ENCODE peak calls at places on chromosome 9, in eight cellular contexts. One of them, this sample, is unnamed.

GRCh38 chr9:109439378-109440116 is 58.6 kb downstream of the PTPN3 start:
- DNase-seq in astrocyte of the spinal cord: no peak
- DNase-seq in HFF-Myc: no peak
- DNase-seq in foreskin fibroblast: no peak
- DNase-seq in heart right ventricle: no peak
- DNase-seq in skeletal muscle cell: no peak
- DNase-seq in AG10803: no peak
- DNase-seq in endothelial cell of umbilical vein: no peak
- DNase-seq in this sample: no peak

GRCh38 chr9:86713970-86714369 is 233.3 kb downstream of the GAS1 start:
- DNase-seq in foreskin fibroblast: peak
- DNase-seq in endothelial cell of umbilical vein: no peak
- DNase-seq in skeletal muscle cell: no peak
- DNase-seq in AG10803: peak
- DNase-seq in heart right ventricle: no peak
- DNase-seq in HFF-Myc: no peak
- DNase-seq in astrocyte of the spinal cord: peak
- DNase-seq in this sample: no peak

GRCh38 chr9:80707120-80707519 is 982.2 kb downstream of the TLE1 start:
- DNase-seq in skeletal muscle cell: peak
- DNase-seq in astrocyte of the spinal cord: peak
- DNase-seq in endothelial cell of umbilical vein: no peak
- DNase-seq in heart right ventricle: no peak
- DNase-seq in AG10803: no peak
- DNase-seq in HFF-Myc: no peak
- DNase-seq in foreskin fibroblast: peak
- DNase-seq in this sample: no peak

GRCh38 chr9:4939118-4939561 is 45.9 kb upstream of the JAK2 start:
- DNase-seq in foreskin fibroblast: no peak
- DNase-seq in HFF-Myc: no peak
- DNase-seq in skeletal muscle cell: no peak
- DNase-seq in endothelial cell of umbilical vein: peak
- DNase-seq in heart right ventricle: no peak
- DNase-seq in AG10803: no peak
- DNase-seq in astrocyte of the spinal cord: no peak
- DNase-seq in this sample: peak

GRCh38 chr9:99104459-99105151 is at the start of gene TGFBR1:
- DNase-seq in skeletal muscle cell: peak
- DNase-seq in HFF-Myc: peak
- DNase-seq in AG10803: peak
- DNase-seq in astrocyte of the spinal cord: peak
- DNase-seq in foreskin fibroblast: peak
- DNase-seq in endothelial cell of umbilical vein: peak
- DNase-seq in heart right ventricle: peak
- DNase-seq in this sample: peak

GRCh38 chr9:130994546-130995398 is 14.2 kb upstream of the LAMC3 start:
- DNase-seq in HFF-Myc: no peak
- DNase-seq in foreskin fibroblast: no peak
- DNase-seq in heart right ventricle: no peak
- DNase-seq in AG10803: no peak
- DNase-seq in endothelial cell of umbilical vein: no peak
- DNase-seq in skeletal muscle cell: no peak
- DNase-seq in astrocyte of the spinal cord: no peak
- DNase-seq in this sample: no peak

GRCh38 chr9:36902861-36903524 is 131.1 kb downstream of the PAX5 start:
- DNase-seq in HFF-Myc: no peak
- DNase-seq in astrocyte of the spinal cord: no peak
- DNase-seq in skeletal muscle cell: no peak
- DNase-seq in endothelial cell of umbilical vein: no peak
- DNase-seq in AG10803: no peak
- DNase-seq in foreskin fibroblast: no peak
- DNase-seq in heart right ventricle: no peak
- DNase-seq in this sample: no peak

GRCh38 chr9:71669265-71669975 is 98.9 kb downstream of the CEMIP2 start:
- DNase-seq in endothelial cell of umbilical vein: no peak
- DNase-seq in skeletal muscle cell: no peak
- DNase-seq in AG10803: no peak
- DNase-seq in astrocyte of the spinal cord: no peak
- DNase-seq in HFF-Myc: no peak
- DNase-seq in heart right ventricle: no peak
- DNase-seq in foreskin fibroblast: no peak
- DNase-seq in this sample: no peak

GRCh38 chr9:13688223-13688989 is 408.9 kb upstream of the MPDZ start:
- DNase-seq in skeletal muscle cell: no peak
- DNase-seq in AG10803: no peak
- DNase-seq in HFF-Myc: no peak
- DNase-seq in endothelial cell of umbilical vein: no peak
- DNase-seq in foreskin fibroblast: no peak
- DNase-seq in heart right ventricle: no peak
- DNase-seq in astrocyte of the spinal cord: peak
- DNase-seq in this sample: no peak

GRCh38 chr9:35689601-35690446 is at the start of gene TPM2:
- DNase-seq in heart right ventricle: peak
- DNase-seq in skeletal muscle cell: peak
- DNase-seq in astrocyte of the spinal cord: peak
- DNase-seq in endothelial cell of umbilical vein: peak
- DNase-seq in AG10803: peak
- DNase-seq in foreskin fibroblast: peak
- DNase-seq in HFF-Myc: no peak
- DNase-seq in this sample: no peak

GRCh38 chr9:99031319-99031718 is 73.6 kb upstream of the TGFBR1 start:
- DNase-seq in heart right ventricle: no peak
- DNase-seq in AG10803: no peak
- DNase-seq in astrocyte of the spinal cord: no peak
- DNase-seq in endothelial cell of umbilical vein: no peak
- DNase-seq in skeletal muscle cell: no peak
- DNase-seq in foreskin fibroblast: no peak
- DNase-seq in HFF-Myc: no peak
- DNase-seq in this sample: no peak

GRCh38 chr9:37903581-37903830 is 421 bp downstream of the SLC25A51 start:
- DNase-seq in foreskin fibroblast: peak
- DNase-seq in AG10803: no peak
- DNase-seq in skeletal muscle cell: no peak
- DNase-seq in HFF-Myc: no peak
- DNase-seq in astrocyte of the spinal cord: peak
- DNase-seq in heart right ventricle: no peak
- DNase-seq in endothelial cell of umbilical vein: no peak
- DNase-seq in this sample: no peak

GRCh38 chr9:135992486-135993408 is 31.6 kb upstream of the UBAC1 start:
- DNase-seq in HFF-Myc: no peak
- DNase-seq in AG10803: peak
- DNase-seq in foreskin fibroblast: peak
- DNase-seq in astrocyte of the spinal cord: peak
- DNase-seq in endothelial cell of umbilical vein: peak
- DNase-seq in heart right ventricle: peak
- DNase-seq in skeletal muscle cell: peak
- DNase-seq in this sample: no peak

GRCh38 chr9:12694013-12694412 is 828 bp downstream of the TYRP1 start:
- DNase-seq in foreskin fibroblast: no peak
- DNase-seq in heart right ventricle: no peak
- DNase-seq in endothelial cell of umbilical vein: no peak
- DNase-seq in HFF-Myc: no peak
- DNase-seq in AG10803: no peak
- DNase-seq in astrocyte of the spinal cord: no peak
- DNase-seq in skeletal muscle cell: no peak
- DNase-seq in this sample: no peak

GRCh38 chr9:101601904-101602765 is 7.4 kb upstream of the PPP3R2 start:
- DNase-seq in HFF-Myc: no peak
- DNase-seq in astrocyte of the spinal cord: peak
- DNase-seq in skeletal muscle cell: no peak
- DNase-seq in heart right ventricle: peak
- DNase-seq in endothelial cell of umbilical vein: peak
- DNase-seq in AG10803: peak
- DNase-seq in foreskin fibroblast: peak
- DNase-seq in this sample: peak

DNA sequence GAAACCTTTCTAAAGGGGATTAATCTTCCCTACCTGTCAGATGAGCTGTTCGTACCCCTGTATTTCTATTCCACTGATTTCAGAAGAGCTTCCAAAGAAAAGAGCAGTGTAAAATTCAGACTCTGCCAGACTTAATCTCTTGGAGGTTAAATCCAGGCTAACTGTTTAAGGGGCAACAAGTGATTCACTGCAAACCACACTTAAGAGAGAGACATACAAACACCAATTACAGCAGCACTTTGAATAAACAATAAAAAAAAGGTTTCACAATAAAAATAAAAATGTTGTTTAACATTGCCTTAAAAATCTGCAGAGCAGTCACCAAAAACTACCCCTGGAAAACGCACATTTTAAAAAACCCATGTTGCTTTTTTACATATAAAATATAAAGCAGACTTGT is 3.2 kb downstream of the ROR2 start:
- DNase-seq in heart right ventricle: no peak
- DNase-seq in skeletal muscle cell: no peak
- DNase-seq in AG10803: no peak
- DNase-seq in endothelial cell of umbilical vein: no peak
- DNase-seq in astrocyte of the spinal cord: no peak
- DNase-seq in foreskin fibroblast: no peak
- DNase-seq in HFF-Myc: no peak
- DNase-seq in this sample: no peak
- H3K4me3 ChIP-seq in heart right ventricle: no peak
- H3K4me3 ChIP-seq in skeletal muscle cell: no peak
- H3K4me3 ChIP-seq in AG10803: no peak
- H3K4me3 ChIP-seq in endothelial cell of umbilical vein: no peak
- H3K4me3 ChIP-seq in astrocyte of the spinal cord: no peak
- H3K4me3 ChIP-seq in foreskin fibroblast: no peak
- H3K4me3 ChIP-seq in HFF-Myc: no peak
- H3K4me3 ChIP-seq in this sample: no peak

GRCh38 chr9:121300283-121301119 is 32.5 kb downstream of the GSN start:
- DNase-seq in skeletal muscle cell: no peak
- DNase-seq in astrocyte of the spinal cord: no peak
- DNase-seq in HFF-Myc: no peak
- DNase-seq in endothelial cell of umbilical vein: no peak
- DNase-seq in AG10803: no peak
- DNase-seq in heart right ventricle: no peak
- DNase-seq in foreskin fibroblast: no peak
- DNase-seq in this sample: no peak
- H3K4me3 ChIP-seq in skeletal muscle cell: peak
- H3K4me3 ChIP-seq in astrocyte of the spinal cord: peak
- H3K4me3 ChIP-seq in HFF-Myc: peak
- H3K4me3 ChIP-seq in endothelial cell of umbilical vein: peak
- H3K4me3 ChIP-seq in AG10803: peak
- H3K4me3 ChIP-seq in heart right ventricle: peak
- H3K4me3 ChIP-seq in foreskin fibroblast: peak
- H3K4me3 ChIP-seq in this sample: peak

GRCh38 chr9:124342402-124342945 is 72.8 kb downstream of the PSMB7 start:
- DNase-seq in heart right ventricle: no peak
- DNase-seq in HFF-Myc: peak
- DNase-seq in astrocyte of the spinal cord: no peak
- DNase-seq in endothelial cell of umbilical vein: peak
- DNase-seq in AG10803: no peak
- DNase-seq in skeletal muscle cell: no peak
- DNase-seq in foreskin fibroblast: no peak
- DNase-seq in this sample: no peak

GRCh38 chr9:124344291-124345050 is 70.8 kb downstream of the PSMB7 start:
- DNase-seq in foreskin fibroblast: no peak
- DNase-seq in endothelial cell of umbilical vein: no peak
- DNase-seq in astrocyte of the spinal cord: no peak
- DNase-seq in skeletal muscle cell: no peak
- DNase-seq in heart right ventricle: no peak
- DNase-seq in HFF-Myc: no peak
- DNase-seq in AG10803: no peak
- DNase-seq in this sample: no peak

GRCh38 chr9:124341455-124342170 is 73.6 kb downstream of the PSMB7 start:
- DNase-seq in endothelial cell of umbilical vein: no peak
- DNase-seq in skeletal muscle cell: no peak
- DNase-seq in AG10803: no peak
- DNase-seq in HFF-Myc: no peak
- DNase-seq in heart right ventricle: no peak
- DNase-seq in foreskin fibroblast: no peak
- DNase-seq in astrocyte of the spinal cord: no peak
- DNase-seq in this sample: no peak

GRCh38 chr9:124343533-124344290 is 71.5 kb downstream of the PSMB7 start:
- DNase-seq in foreskin fibroblast: no peak
- DNase-seq in AG10803: no peak
- DNase-seq in endothelial cell of umbilical vein: no peak
- DNase-seq in HFF-Myc: no peak
- DNase-seq in heart right ventricle: no peak
- DNase-seq in skeletal muscle cell: no peak
- DNase-seq in astrocyte of the spinal cord: no peak
- DNase-seq in this sample: no peak

DNA sequence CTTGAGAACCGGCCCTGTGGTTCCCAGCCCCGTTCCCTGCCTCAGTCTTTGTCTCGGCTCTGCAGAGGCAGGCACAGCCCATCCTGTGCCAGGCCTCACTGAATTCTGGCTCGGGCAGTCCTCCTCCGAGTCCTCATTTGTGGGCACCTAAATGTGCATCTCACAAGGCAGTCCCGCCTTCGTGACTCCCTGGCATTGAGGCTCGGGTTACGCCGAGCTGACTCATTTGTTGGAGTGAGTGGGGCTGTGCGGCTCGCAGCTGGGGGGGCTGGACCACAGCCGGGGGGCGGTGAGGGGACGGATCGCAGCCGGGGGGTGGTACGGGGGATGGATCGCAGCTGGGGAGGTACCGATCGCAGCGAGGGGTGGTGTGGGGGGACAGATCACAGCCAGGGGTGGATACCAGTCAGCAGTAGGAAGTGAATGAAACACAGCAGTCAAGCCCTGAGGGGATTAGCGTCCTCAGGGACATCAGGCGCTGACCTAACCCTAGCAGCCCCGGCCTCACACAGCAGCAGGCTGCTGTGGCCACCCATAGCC is 72.2 kb downstream of the PSMB7 start:
- DNase-seq in HFF-Myc: peak
- DNase-seq in heart right ventricle: peak
- DNase-seq in endothelial cell of umbilical vein: no peak
- DNase-seq in AG10803: peak
- DNase-seq in foreskin fibroblast: peak
- DNase-seq in astrocyte of the spinal cord: peak
- DNase-seq in skeletal muscle cell: peak
- DNase-seq in this sample: no peak
- H3K4me3 ChIP-seq in HFF-Myc: no peak
- H3K4me3 ChIP-seq in heart right ventricle: no peak
- H3K4me3 ChIP-seq in endothelial cell of umbilical vein: no peak
- H3K4me3 ChIP-seq in AG10803: no peak
- H3K4me3 ChIP-seq in foreskin fibroblast: peak
- H3K4me3 ChIP-seq in astrocyte of the spinal cord: no peak
- H3K4me3 ChIP-seq in skeletal muscle cell: no peak
- H3K4me3 ChIP-seq in this sample: no peak

DNA sequence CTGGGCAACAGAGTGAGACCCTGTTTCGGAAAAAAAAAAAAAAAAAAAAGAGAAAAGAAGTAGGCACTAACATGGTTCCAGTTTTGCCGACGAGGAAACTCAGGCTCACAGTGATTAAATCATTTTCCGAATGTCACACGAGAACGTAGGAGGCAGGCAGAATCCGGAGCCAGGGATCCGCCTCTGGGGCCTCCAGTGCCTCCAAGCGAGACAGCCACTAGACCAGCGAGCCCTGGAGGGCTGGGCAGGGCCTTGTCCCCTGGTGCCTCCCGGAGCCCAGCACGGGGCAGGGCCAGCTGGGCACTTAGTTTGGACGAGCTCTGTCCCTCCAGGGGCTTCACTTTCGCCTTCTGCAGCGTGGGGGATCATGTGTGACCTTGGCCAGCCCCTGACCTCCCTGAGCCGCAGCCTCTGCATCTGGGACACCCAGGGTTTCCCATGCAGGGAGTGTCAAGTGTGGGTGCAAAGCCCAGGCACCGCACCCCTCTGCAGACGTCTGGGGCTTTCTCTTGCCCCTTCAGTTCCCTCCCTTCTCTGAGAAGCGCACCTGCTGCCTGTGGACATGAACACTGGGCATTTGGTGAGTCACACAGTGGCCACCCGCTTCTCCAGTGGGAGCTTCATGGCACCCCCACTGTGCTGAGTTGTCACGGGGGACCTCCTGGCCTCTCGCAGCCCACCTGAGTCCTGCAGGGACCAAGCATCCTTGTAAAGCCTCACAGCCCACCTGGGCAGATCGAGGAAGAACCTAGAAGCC is 80.3 kb downstream of the RXRA start:
- DNase-seq in endothelial cell of umbilical vein: no peak
- DNase-seq in astrocyte of the spinal cord: no peak
- DNase-seq in heart right ventricle: peak
- DNase-seq in skeletal muscle cell: no peak
- DNase-seq in HFF-Myc: no peak
- DNase-seq in foreskin fibroblast: peak
- DNase-seq in AG10803: peak
- DNase-seq in this sample: no peak
- H3K4me3 ChIP-seq in endothelial cell of umbilical vein: no peak
- H3K4me3 ChIP-seq in astrocyte of the spinal cord: no peak
- H3K4me3 ChIP-seq in heart right ventricle: peak
- H3K4me3 ChIP-seq in skeletal muscle cell: peak
- H3K4me3 ChIP-seq in HFF-Myc: peak
- H3K4me3 ChIP-seq in foreskin fibroblast: peak
- H3K4me3 ChIP-seq in AG10803: peak
- H3K4me3 ChIP-seq in this sample: peak